ENCODE peak calls at places on chromosomes 13 and 19, in eight cellular contexts. One of them, this sample, is unnamed.

GRCh38 chr19:7912144-7912696 is 2.4 kb upstream of the TGFBR3L start:
- DNase-seq in breast epithelium: no peak
- DNase-seq in PC-3: no peak
- DNase-seq in lower lobe of right lung: peak
- DNase-seq in tibial nerve: no peak
- DNase-seq in PC-9: no peak
- DNase-seq in cardiac muscle cell: no peak
- DNase-seq in gastrocnemius medialis: no peak
- DNase-seq in this sample: no peak

GRCh38 chr19:35106291-35106583 is 9.4 kb upstream of the FXYD3 start:
- DNase-seq in breast epithelium: no peak
- DNase-seq in PC-3: no peak
- DNase-seq in lower lobe of right lung: no peak
- DNase-seq in tibial nerve: no peak
- DNase-seq in PC-9: no peak
- DNase-seq in cardiac muscle cell: no peak
- DNase-seq in gastrocnemius medialis: peak
- DNase-seq in this sample: no peak

GRCh38 chr13:44437356-44438233 is 64.0 kb downstream of the SERP2 start:
- DNase-seq in breast epithelium: no peak
- DNase-seq in PC-3: peak
- DNase-seq in lower lobe of right lung: no peak
- DNase-seq in tibial nerve: no peak
- DNase-seq in PC-9: no peak
- DNase-seq in cardiac muscle cell: peak
- DNase-seq in gastrocnemius medialis: no peak
- DNase-seq in this sample: no peak

GRCh38 chr19:23957660-23958281 is 43.1 kb downstream of the ZNF726 start:
- DNase-seq in breast epithelium: no peak
- DNase-seq in PC-3: peak
- DNase-seq in lower lobe of right lung: no peak
- DNase-seq in tibial nerve: no peak
- DNase-seq in PC-9: peak
- DNase-seq in cardiac muscle cell: no peak
- DNase-seq in gastrocnemius medialis: no peak
- DNase-seq in this sample: no peak

GRCh38 chr13:95201814-95202521 is 99.3 kb downstream of the ABCC4 start:
- DNase-seq in breast epithelium: no peak
- DNase-seq in PC-3: no peak
- DNase-seq in lower lobe of right lung: no peak
- DNase-seq in tibial nerve: no peak
- DNase-seq in PC-9: no peak
- DNase-seq in cardiac muscle cell: peak
- DNase-seq in gastrocnemius medialis: no peak
- DNase-seq in this sample: no peak

GRCh38 chr13:35164324-35164932 is 222.4 kb downstream of the NBEA start:
- DNase-seq in breast epithelium: no peak
- DNase-seq in PC-3: peak
- DNase-seq in lower lobe of right lung: no peak
- DNase-seq in tibial nerve: no peak
- DNase-seq in PC-9: no peak
- DNase-seq in cardiac muscle cell: peak
- DNase-seq in gastrocnemius medialis: no peak
- DNase-seq in this sample: no peak

GRCh38 chr19:57377498-57378146 is 12.0 kb upstream of the ZNF548 start:
- DNase-seq in breast epithelium: no peak
- DNase-seq in PC-3: no peak
- DNase-seq in lower lobe of right lung: no peak
- DNase-seq in tibial nerve: no peak
- DNase-seq in PC-9: no peak
- DNase-seq in cardiac muscle cell: no peak
- DNase-seq in gastrocnemius medialis: no peak
- DNase-seq in this sample: no peak

GRCh38 chr13:86945596-86945995 is 725.6 kb upstream of the SLITRK5 start:
- DNase-seq in breast epithelium: no peak
- DNase-seq in PC-3: no peak
- DNase-seq in lower lobe of right lung: no peak
- DNase-seq in tibial nerve: no peak
- DNase-seq in PC-9: no peak
- DNase-seq in cardiac muscle cell: no peak
- DNase-seq in gastrocnemius medialis: no peak
- DNase-seq in this sample: no peak

GRCh38 chr13:76993021-76993420 is 1.1 kb downstream of the CLN5 start:
- DNase-seq in breast epithelium: no peak
- DNase-seq in PC-3: peak
- DNase-seq in lower lobe of right lung: no peak
- DNase-seq in tibial nerve: no peak
- DNase-seq in PC-9: no peak
- DNase-seq in cardiac muscle cell: peak
- DNase-seq in gastrocnemius medialis: no peak
- DNase-seq in this sample: no peak

GRCh38 chr13:49184621-49185020 is 35.5 kb upstream of the MLNR start:
- DNase-seq in breast epithelium: no peak
- DNase-seq in PC-3: no peak
- DNase-seq in lower lobe of right lung: no peak
- DNase-seq in tibial nerve: no peak
- DNase-seq in PC-9: no peak
- DNase-seq in cardiac muscle cell: no peak
- DNase-seq in gastrocnemius medialis: no peak
- DNase-seq in this sample: no peak

GRCh38 chr13:49185264-49185663 is 34.9 kb upstream of the MLNR start:
- DNase-seq in breast epithelium: no peak
- DNase-seq in PC-3: peak
- DNase-seq in lower lobe of right lung: no peak
- DNase-seq in tibial nerve: no peak
- DNase-seq in PC-9: no peak
- DNase-seq in cardiac muscle cell: no peak
- DNase-seq in gastrocnemius medialis: no peak
- DNase-seq in this sample: no peak

DNA sequence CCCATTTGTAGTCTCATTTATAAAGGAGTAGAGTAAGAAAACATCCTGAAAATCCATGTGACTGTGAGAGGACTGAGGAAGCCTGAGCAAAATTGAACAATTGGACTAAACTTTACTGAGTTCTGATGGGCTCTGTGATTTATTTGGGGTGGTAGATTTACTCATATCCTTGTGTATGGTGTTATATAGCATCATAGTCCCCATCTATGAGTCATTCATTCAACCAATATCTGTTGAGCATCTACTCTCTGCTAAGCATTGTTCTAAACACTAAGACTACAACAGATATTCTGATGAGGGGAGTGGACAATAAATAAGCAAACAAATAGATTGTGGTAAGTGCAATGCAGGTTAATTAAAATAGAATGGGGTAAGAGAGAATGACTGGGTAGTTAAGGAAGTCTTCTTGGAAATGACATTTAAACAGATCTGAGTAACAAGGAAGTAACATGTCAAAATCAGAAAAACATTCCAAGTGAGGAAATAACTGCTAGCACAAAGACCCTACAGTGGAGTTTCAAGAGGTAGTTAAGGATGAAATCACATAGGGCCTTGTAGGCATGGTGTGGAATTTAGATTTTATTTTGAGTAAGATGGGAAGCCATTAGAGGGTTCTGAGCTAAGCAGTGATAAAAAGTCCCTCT is 36.3 kb upstream of the MLNR start:
- DNase-seq in breast epithelium: no peak
- DNase-seq in PC-3: peak
- DNase-seq in lower lobe of right lung: no peak
- DNase-seq in tibial nerve: no peak
- DNase-seq in PC-9: no peak
- DNase-seq in cardiac muscle cell: peak
- DNase-seq in gastrocnemius medialis: no peak
- DNase-seq in this sample: no peak
- H3K27ac ChIP-seq in breast epithelium: no peak
- H3K27ac ChIP-seq in PC-3: no peak
- H3K27ac ChIP-seq in lower lobe of right lung: no peak
- H3K27ac ChIP-seq in tibial nerve: no peak
- H3K27ac ChIP-seq in PC-9: no peak
- H3K27ac ChIP-seq in cardiac muscle cell: peak
- H3K27ac ChIP-seq in gastrocnemius medialis: no peak
- H3K27ac ChIP-seq in this sample: no peak

DNA sequence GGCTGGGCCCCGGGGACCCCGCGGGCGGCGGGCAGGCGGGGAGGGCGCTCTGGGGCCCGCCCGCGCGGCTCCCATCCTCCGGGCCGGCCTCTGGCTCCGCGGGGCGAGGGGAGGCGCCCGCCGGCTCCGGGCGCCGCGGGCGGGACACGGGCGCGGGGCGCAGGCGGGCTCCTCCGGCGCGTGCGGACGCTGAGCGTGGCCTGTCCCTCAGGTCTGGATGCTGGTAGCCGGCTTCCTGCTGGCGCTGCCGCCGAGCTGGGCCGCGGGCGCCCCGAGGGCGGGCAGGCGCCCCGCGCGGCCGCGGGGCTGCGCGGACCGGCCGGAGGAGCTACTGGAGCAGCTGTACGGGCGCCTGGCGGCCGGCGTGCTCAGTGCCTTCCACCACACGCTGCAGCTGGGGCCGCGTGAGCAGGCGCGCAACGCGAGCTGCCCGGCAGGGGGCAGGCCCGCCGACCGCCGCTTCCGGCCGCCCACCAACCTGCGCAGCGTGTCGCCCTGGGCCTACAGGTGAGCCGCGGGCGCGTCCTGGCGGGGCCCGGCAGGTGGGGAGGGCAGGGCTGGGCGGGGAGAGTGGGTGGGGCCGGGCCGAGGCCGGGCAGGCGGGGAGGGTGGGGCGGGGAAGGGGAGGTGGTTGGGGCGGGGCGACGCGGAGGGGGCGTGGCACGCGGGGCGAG is 423 bp downstream of the IL17D start:
- DNase-seq in breast epithelium: peak
- DNase-seq in PC-3: peak
- DNase-seq in lower lobe of right lung: peak
- DNase-seq in tibial nerve: no peak
- DNase-seq in PC-9: peak
- DNase-seq in cardiac muscle cell: peak
- DNase-seq in gastrocnemius medialis: no peak
- DNase-seq in this sample: peak
- H3K4me3 ChIP-seq in breast epithelium: peak
- H3K4me3 ChIP-seq in PC-3: peak
- H3K4me3 ChIP-seq in lower lobe of right lung: peak
- H3K4me3 ChIP-seq in tibial nerve: no peak
- H3K4me3 ChIP-seq in PC-9: no peak
- H3K4me3 ChIP-seq in cardiac muscle cell: peak
- H3K4me3 ChIP-seq in gastrocnemius medialis: peak
- H3K4me3 ChIP-seq in this sample: no peak

GRCh38 chr19:12841094-12841493 is 2.8 kb downstream of the MAST1 start:
- DNase-seq in breast epithelium: no peak
- DNase-seq in PC-3: no peak
- DNase-seq in lower lobe of right lung: peak
- DNase-seq in tibial nerve: no peak
- DNase-seq in PC-9: peak
- DNase-seq in cardiac muscle cell: peak
- DNase-seq in gastrocnemius medialis: no peak
- DNase-seq in this sample: no peak

GRCh38 chr19:12840091-12841079 is 2.1 kb downstream of the MAST1 start:
- DNase-seq in breast epithelium: peak
- DNase-seq in PC-3: peak
- DNase-seq in lower lobe of right lung: peak
- DNase-seq in tibial nerve: no peak
- DNase-seq in PC-9: peak
- DNase-seq in cardiac muscle cell: peak
- DNase-seq in gastrocnemius medialis: peak
- DNase-seq in this sample: no peak

GRCh38 chr19:12838182-12838890 is at the start of gene MAST1:
- DNase-seq in breast epithelium: no peak
- DNase-seq in PC-3: peak
- DNase-seq in lower lobe of right lung: peak
- DNase-seq in tibial nerve: no peak
- DNase-seq in PC-9: peak
- DNase-seq in cardiac muscle cell: peak
- DNase-seq in gastrocnemius medialis: no peak
- DNase-seq in this sample: no peak

GRCh38 chr19:12837225-12837624 is 1.1 kb upstream of the MAST1 start:
- DNase-seq in breast epithelium: no peak
- DNase-seq in PC-3: peak
- DNase-seq in lower lobe of right lung: no peak
- DNase-seq in tibial nerve: no peak
- DNase-seq in PC-9: no peak
- DNase-seq in cardiac muscle cell: no peak
- DNase-seq in gastrocnemius medialis: no peak
- DNase-seq in this sample: no peak

DNA sequence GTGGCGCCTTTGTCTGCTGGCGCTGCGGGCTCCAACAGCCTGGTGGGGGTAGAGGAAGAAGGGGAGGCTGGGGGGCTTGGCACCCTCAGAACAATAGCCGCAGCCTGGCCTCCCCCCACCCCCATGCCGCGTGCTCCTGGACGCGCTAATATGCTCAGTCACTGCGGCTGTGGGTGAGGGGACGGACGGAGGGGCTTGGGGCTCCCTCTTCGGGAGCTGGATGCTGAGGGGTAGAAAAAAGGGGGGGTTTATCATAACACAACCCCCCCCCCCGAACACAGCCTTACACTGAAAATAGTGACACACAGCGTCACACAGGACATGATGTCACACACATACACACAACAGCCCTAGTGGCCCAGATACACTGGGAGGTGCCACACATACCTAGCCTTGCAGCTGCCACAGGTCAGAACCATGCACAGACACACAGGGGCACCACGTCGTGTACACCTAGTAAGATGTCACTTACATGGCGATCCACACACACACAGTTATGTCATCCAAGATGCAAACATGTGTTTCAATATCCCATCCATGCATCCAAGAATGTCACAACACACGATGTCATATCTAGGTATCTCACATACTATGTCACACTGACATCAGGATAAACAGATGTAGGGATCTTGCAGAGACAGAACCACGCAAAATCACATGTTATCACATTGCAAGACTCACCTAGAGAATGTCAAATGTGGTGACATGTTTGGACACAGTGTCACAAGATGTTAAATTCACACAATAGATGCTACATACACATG is 760 bp downstream of the MAST1 start:
- DNase-seq in breast epithelium: no peak
- DNase-seq in PC-3: peak
- DNase-seq in lower lobe of right lung: no peak
- DNase-seq in tibial nerve: no peak
- DNase-seq in PC-9: no peak
- DNase-seq in cardiac muscle cell: no peak
- DNase-seq in gastrocnemius medialis: no peak
- DNase-seq in this sample: no peak
- H3K27ac ChIP-seq in breast epithelium: no peak
- H3K27ac ChIP-seq in PC-3: no peak
- H3K27ac ChIP-seq in lower lobe of right lung: no peak
- H3K27ac ChIP-seq in tibial nerve: no peak
- H3K27ac ChIP-seq in PC-9: no peak
- H3K27ac ChIP-seq in cardiac muscle cell: no peak
- H3K27ac ChIP-seq in gastrocnemius medialis: no peak
- H3K27ac ChIP-seq in this sample: no peak

DNA sequence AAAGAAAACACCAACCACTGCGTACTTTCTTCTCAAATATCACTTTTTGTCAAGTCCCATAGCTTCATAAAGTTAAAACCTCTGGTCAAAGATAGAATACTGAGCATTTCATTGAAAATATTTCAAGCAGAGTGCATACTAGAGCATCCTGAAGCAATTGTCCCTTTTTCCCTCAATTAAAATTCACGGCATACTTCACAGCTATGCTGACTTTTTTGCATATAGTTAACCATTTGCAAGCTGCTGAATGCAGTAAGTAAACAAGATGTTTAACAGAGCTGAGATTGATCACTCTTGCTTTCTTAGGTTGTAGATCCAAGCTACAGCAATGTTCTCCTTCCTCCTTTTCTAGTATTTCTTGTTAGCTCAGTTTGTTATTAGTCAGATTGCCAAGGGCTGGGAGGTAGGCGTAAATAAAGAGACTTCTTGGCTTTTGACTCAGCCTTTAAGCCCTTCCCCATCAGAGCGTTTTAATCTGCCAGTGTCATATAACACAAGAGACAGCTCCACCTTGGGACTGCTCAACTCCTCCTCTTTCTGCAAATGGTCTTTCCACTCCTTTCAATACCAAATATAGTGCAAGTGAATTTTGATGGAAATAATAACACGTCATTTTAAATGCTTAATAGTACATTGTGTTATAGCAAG is at the start of gene SLITRK6:
- DNase-seq in breast epithelium: no peak
- DNase-seq in PC-3: peak
- DNase-seq in lower lobe of right lung: no peak
- DNase-seq in tibial nerve: no peak
- DNase-seq in PC-9: peak
- DNase-seq in cardiac muscle cell: peak
- DNase-seq in gastrocnemius medialis: no peak
- DNase-seq in this sample: no peak
- H3K4me3 ChIP-seq in breast epithelium: no peak
- H3K4me3 ChIP-seq in PC-3: peak
- H3K4me3 ChIP-seq in lower lobe of right lung: peak
- H3K4me3 ChIP-seq in tibial nerve: no peak
- H3K4me3 ChIP-seq in PC-9: no peak
- H3K4me3 ChIP-seq in cardiac muscle cell: no peak
- H3K4me3 ChIP-seq in gastrocnemius medialis: no peak
- H3K4me3 ChIP-seq in this sample: no peak

This sample was measured in right lobe of liver.